ENCODE peak calls at places on chromosomes 7 and 10, in six cellular contexts. E is left kidney; L is fibroblast of the conjunctiva; X is PC-9; W is stimulated activated CD8-positive, alpha-beta memory T cell treated with anti-CD3 and anti-CD28 coated beads, Interleukin-7, amount 100 ng/mL, for 1 hour; D is AG04450. G is an unnamed sample.

GRCh38 chr7:380724-381210 is 90.8 kb downstream of the FOXL3 start:
- DNase-seq in W (no peak), X (no peak), L (no peak), D (no peak), E (peak; percentile 20), G (no peak)

GRCh38 chr10:113294868-113295267 is 258.0 kb upstream of the HABP2 start:
- DNase-seq in E (no peak), D (no peak), L (no peak), X (no peak), W (no peak), G (no peak)

GRCh38 chr7:45185028-45185863 is 27.7 kb downstream of the RAMP3 start:
- DNase-seq in E (no peak), X (no peak), D (no peak), W (no peak), L (no peak), G (no peak)

GRCh38 chr7:149828357-149829309 is 9.5 kb upstream of the ZNF862 start:
- DNase-seq in D (no peak), L (no peak), X (no peak), E (no peak), W (no peak), G (no peak)

GRCh38 chr7:70595741-70596574 is 536.0 kb upstream of the GALNT17 start:
- DNase-seq in E (peak; percentile 73), X (no peak), L (no peak), D (no peak), W (no peak), G (no peak)

GRCh38 chr10:7436490-7437100 is 25.8 kb upstream of the SFMBT2 start:
- DNase-seq in D (no peak), E (peak; percentile 29), X (no peak), W (no peak), L (no peak), G (no peak)

GRCh38 chr10:110671788-110672579 is 27.8 kb downstream of the RBM20 start:
- DNase-seq in X (peak; percentile 64), W (peak; percentile 43), E (peak; percentile 91), L (peak; percentile 27), D (no peak), G (peak; percentile 31)

GRCh38 chr10:60222060-60222459 is 167.6 kb downstream of the ANK3 start:
- DNase-seq in X (no peak), D (no peak), E (no peak), W (no peak), L (no peak), G (no peak)

GRCh38 chr7:83532229-83532628 is 116.7 kb downstream of the SEMA3E start:
- DNase-seq in L (no peak), X (no peak), E (no peak), W (no peak), D (no peak), G (no peak)

GRCh38 chr10:103714232-103714891 is 141.0 kb downstream of the SH3PXD2A start:
- DNase-seq in D (no peak), X (no peak), W (no peak), L (no peak), E (no peak), G (no peak)

GRCh38 chr7:24422611-24423010 is 138.6 kb downstream of the NPY start:
- DNase-seq in W (no peak), E (no peak), X (no peak), D (no peak), L (no peak), G (no peak)

GRCh38 chr7:27160147-27160545 is 3.7 kb upstream of the HOXA7 start:
- DNase-seq in L (no peak), W (no peak), X (no peak), D (no peak), E (peak; percentile 68), G (no peak)

GRCh38 chr10:69359089-69360025 is 57.4 kb downstream of the TACR2 start:
- DNase-seq in L (no peak), X (no peak), E (no peak), D (no peak), W (no peak), G (no peak)

GRCh38 chr7:73356176-73356575 is 28.2 kb downstream of the FKBP6 start:
- DNase-seq in L (no peak), E (no peak), D (no peak), W (no peak), X (no peak), G (no peak)

GRCh38 chr7:1081931-1082401 is 5.9 kb upstream of the GPER1 start:
- DNase-seq in W (no peak), L (no peak), E (peak; percentile 86), D (peak; percentile 38), X (peak; percentile 22), G (no peak)

GRCh38 chr10:78520737-78521430 is 487.2 kb downstream of the RPS24 start:
- DNase-seq in E (peak; percentile 53), L (no peak), W (no peak), X (peak; percentile 31), D (no peak), G (no peak)

GRCh38 chr7:11665381-11665780 is 166.6 kb downstream of the THSD7A start:
- DNase-seq in L (no peak), E (no peak), D (no peak), X (no peak), W (no peak), G (no peak)

GRCh38 chr7:106730021-106730420 is 69.1 kb upstream of the CCDC71L start:
- DNase-seq in D (no peak), L (no peak), E (no peak), W (no peak), X (peak; percentile 10), G (no peak)

GRCh38 chr10:117663750-117664149 is 121.2 kb downstream of the EMX2 start:
- DNase-seq in W (no peak), L (peak; percentile 95), E (peak; percentile 38), D (no peak), X (no peak), G (no peak)

GRCh38 chr7:87310790-87311419 is 34.6 kb upstream of the CROT start:
- DNase-seq in W (no peak), D (no peak), X (no peak), L (no peak), E (no peak), G (no peak)

GRCh38 chr10:1050555-1050954 is 1.6 kb upstream of the IDI1 start:
- DNase-seq in D (no peak), W (no peak), E (no peak), X (peak; percentile 19), L (no peak), G (no peak)

GRCh38 chr7:69864822-69865221 is 266.5 kb downstream of the AUTS2 start:
- DNase-seq in W (no peak), X (no peak), E (no peak), D (no peak), L (no peak), G (no peak)

GRCh38 chr7:104772405-104772821 is 241.6 kb upstream of the KMT2E start:
- DNase-seq in D (no peak), L (no peak), W (no peak), E (no peak), X (no peak), G (no peak)

GRCh38 chr7:142420554-142421362 is 162.9 kb upstream of the PRSS58 start:
- DNase-seq in D (no peak), W (no peak), X (peak; percentile 79), L (no peak), E (peak; percentile 71), G (no peak)

GRCh38 chr10:24503627-24504320 is 219.9 kb downstream of the ARHGAP21 start:
- DNase-seq in E (peak; percentile 77), W (no peak), D (peak; percentile 92), L (peak; percentile 14), X (peak; percentile 40), G (no peak)

GRCh38 chr7:149459540-149460433 is 1.1 kb downstream of the ZNF777 start:
- DNase-seq in X (peak; percentile 30), W (no peak), L (no peak), E (peak; percentile 55), D (no peak), G (no peak)

GRCh38 chr10:93074597-93075368 is 1.1 kb downstream of the CYP26A1 start:
- DNase-seq in L (no peak), D (no peak), W (no peak), E (peak; percentile 57), X (no peak), G (no peak)

GRCh38 chr7:1843921-1844335 is 173.9 kb downstream of the ELFN1 start:
- DNase-seq in D (no peak), E (no peak), L (no peak), W (no peak), X (no peak), G (no peak)

GRCh38 chr7:140649566-140650205 is 9.1 kb upstream of the DENND2A start:
- DNase-seq in W (no peak), L (no peak), D (no peak), X (peak; percentile 46), E (no peak), G (no peak)

GRCh38 chr10:30320248-30320647 is 28.8 kb downstream of the MTPAP start:
- DNase-seq in X (no peak), D (no peak), W (no peak), E (no peak), L (no peak), G (no peak)